ENCODE peak calls at places on chromosomes 6 and 20, in four cellular contexts. T, C, J and D are unnamed samples.

GRCh38 chr6:107557698-107558097 is 67.8 kb downstream of the SOBP start:
- DNase-seq in T (no peak), J (no peak), C (no peak), D (no peak)

GRCh38 chr6:16243055-16243454 is 4.7 kb downstream of the GMPR start:
- DNase-seq in J (no peak), T (no peak), C (peak; percentile 86), D (no peak)

GRCh38 chr6:125986956-125987617 is 747 bp downstream of the TRMT11 start:
- DNase-seq in J (no peak), T (no peak), C (peak; percentile 37), D (no peak)

GRCh38 chr6:134589512-134589911 is 271.6 kb upstream of the SGK1 start:
- DNase-seq in C (peak; percentile 98), T (no peak), J (no peak), D (peak; percentile 99)

GRCh38 chr6:39169448-39170344 is 54.7 kb upstream of the SAYSD1 start:
- DNase-seq in T (peak; percentile 81), C (no peak), J (no peak), D (no peak)

GRCh38 chr6:97726378-97726777 is 443.4 kb upstream of the MMS22L start:
- DNase-seq in J (no peak), T (no peak), C (no peak), D (no peak)

GRCh38 chr6:118588626-118589025 is 40.5 kb downstream of the PLN start:
- DNase-seq in T (no peak), C (peak; percentile 12), J (no peak), D (peak; percentile 14)

GRCh38 chr6:353642-354614 is 37.6 kb upstream of the IRF4 start:
- DNase-seq in C (no peak), J (no peak), T (no peak), D (no peak)

GRCh38 chr20:4788314-4788713 is 66.6 kb downstream of the PRND start:
- DNase-seq in C (no peak), T (no peak), J (no peak), D (no peak)

GRCh38 chr6:12118604-12119003 is 106.5 kb downstream of the HIVEP1 start:
- DNase-seq in T (no peak), J (no peak), C (no peak), D (no peak)

GRCh38 chr6:75217203-75217602 is 11.3 kb upstream of the COL12A1 start:
- DNase-seq in C (peak; percentile 88), J (no peak), T (no peak), D (peak; percentile 20)

GRCh38 chr6:2209226-2209809 is 36.1 kb downstream of the GMDS start:
- DNase-seq in C (peak; percentile 51), T (peak; percentile 77), J (no peak), D (peak; percentile 20)

GRCh38 chr20:19777311-19777710 is 19.3 kb downstream of the RIN2 start:
- DNase-seq in J (no peak), T (no peak), C (no peak), D (no peak)

GRCh38 chr6:31727034-31727716 is 1.9 kb downstream of the DDAH2 start:
- DNase-seq in C (no peak), T (peak; percentile 51), J (no peak), D (no peak)

GRCh38 chr6:140320081-140320798 is 945.8 kb upstream of the CITED2 start:
- DNase-seq in C (no peak), T (no peak), J (no peak), D (no peak)

GRCh38 chr6:17454316-17455005 is 61.1 kb downstream of the CAP2 start:
- DNase-seq in T (no peak), C (no peak), J (no peak), D (no peak)

GRCh38 chr6:73341335-73341734 is 12.7 kb downstream of the DPPA5 start:
- DNase-seq in T (no peak), C (no peak), J (no peak), D (no peak)

GRCh38 chr20:38131588-38132121 is 33.4 kb downstream of the TGM2 start:
- DNase-seq in T (no peak), C (no peak), J (peak; percentile 23), D (no peak)

GRCh38 chr6:43172127-43173007 is 1.3 kb downstream of the SRF start:
- DNase-seq in J (peak; percentile 86), C (peak; percentile 32), T (peak; percentile 62), D (no peak)

GRCh38 chr6:105136433-105137350 is 43.1 kb downstream of the POPDC3 start:
- DNase-seq in T (peak; percentile 55), C (peak; percentile 56), J (peak; percentile 84), D (no peak)

GRCh38 chr6:117338567-117338966 is 73.2 kb downstream of the VGLL2 start:
- DNase-seq in T (no peak), J (no peak), C (no peak), D (peak; percentile 10)

GRCh38 chr6:108689279-108690161 is 128.8 kb downstream of the FOXO3 start:
- DNase-seq in C (peak; percentile 98), T (peak; percentile 56), J (peak; percentile 95), D (peak; percentile 99)

GRCh38 chr6:46128476-46128875 is 1.3 kb upstream of the ENPP4 start:
- DNase-seq in C (no peak), T (no peak), J (no peak), D (no peak)

GRCh38 chr20:44056010-44056698 is 130.8 kb downstream of the JPH2 start:
- DNase-seq in J (no peak), T (peak; percentile 42), C (peak; percentile 25), D (no peak)

GRCh38 chr20:41702647-41703046 is 84.5 kb upstream of the CHD6 start:
- DNase-seq in J (no peak), T (no peak), C (no peak), D (no peak)